ENCODE peak calls at places on chromosome 9, in six cellular contexts. N is Calu3, H is SK-N-SH, G is breast epithelium, J is ovary, Y is RWPE1. B is an unnamed sample.

GRCh38 chr9:4237748-4238511 is 61.9 kb downstream of the GLIS3 start:
- DNase-seq in N (no peak), H (no peak), G (no peak), Y (no peak), J (no peak), B (no peak)

GRCh38 chr9:108180511-108180910 is 675.3 kb downstream of the ACTL7B start:
- DNase-seq in N (no peak), J (no peak), Y (no peak), G (no peak), H (no peak), B (no peak)

GRCh38 chr9:89874351-89875321 is 269.8 kb downstream of the GADD45G start:
- DNase-seq in N (no peak), Y (no peak), H (peak), G (no peak), J (no peak), B (no peak)

GRCh38 chr9:101047848-101048402 is 19.4 kb downstream of the PLPPR1 start:
- DNase-seq in G (no peak), H (no peak), Y (peak), J (no peak), N (no peak), B (no peak)

GRCh38 chr9:129343697-129344375 is 165.8 kb upstream of the IER5L start:
- DNase-seq in Y (no peak), N (peak), J (peak), H (no peak), G (peak), B (no peak)

GRCh38 chr9:105138306-105138801 is 106.1 kb upstream of the SLC44A1 start:
- DNase-seq in H (no peak), N (peak), G (peak), Y (no peak), J (peak), B (no peak)

GRCh38 chr9:34957492-34958410 is at the start of gene PHF24:
- DNase-seq in J (no peak), N (peak), G (no peak), H (peak), Y (peak), B (peak)

GRCh38 chr9:104748359-104749031 is 1.0 kb downstream of the NIPSNAP3A start:
- DNase-seq in J (no peak), H (peak), N (no peak), Y (peak), G (no peak), B (no peak)

GRCh38 chr9:93601063-93601462 is 24.7 kb downstream of the PHF2 start:
- DNase-seq in Y (no peak), J (no peak), N (no peak), G (no peak), H (no peak), B (peak)

GRCh38 chr9:94920439-94920951 is 194.0 kb downstream of the AOPEP start:
- DNase-seq in Y (no peak), G (no peak), H (no peak), N (no peak), J (peak), B (peak)

GRCh38 chr9:89864257-89864656 is 259.4 kb downstream of the GADD45G start:
- DNase-seq in Y (no peak), N (no peak), G (no peak), H (no peak), J (no peak), B (no peak)

GRCh38 chr9:134631881-134632280 is 9.7 kb upstream of the COL5A1 start:
- DNase-seq in J (peak), H (no peak), Y (no peak), N (no peak), G (no peak), B (no peak)
- TF ChIP-seq CTCF in J (no peak), H (no peak), Y (no peak), N (no peak), G (no peak), B (no peak)

DNA sequence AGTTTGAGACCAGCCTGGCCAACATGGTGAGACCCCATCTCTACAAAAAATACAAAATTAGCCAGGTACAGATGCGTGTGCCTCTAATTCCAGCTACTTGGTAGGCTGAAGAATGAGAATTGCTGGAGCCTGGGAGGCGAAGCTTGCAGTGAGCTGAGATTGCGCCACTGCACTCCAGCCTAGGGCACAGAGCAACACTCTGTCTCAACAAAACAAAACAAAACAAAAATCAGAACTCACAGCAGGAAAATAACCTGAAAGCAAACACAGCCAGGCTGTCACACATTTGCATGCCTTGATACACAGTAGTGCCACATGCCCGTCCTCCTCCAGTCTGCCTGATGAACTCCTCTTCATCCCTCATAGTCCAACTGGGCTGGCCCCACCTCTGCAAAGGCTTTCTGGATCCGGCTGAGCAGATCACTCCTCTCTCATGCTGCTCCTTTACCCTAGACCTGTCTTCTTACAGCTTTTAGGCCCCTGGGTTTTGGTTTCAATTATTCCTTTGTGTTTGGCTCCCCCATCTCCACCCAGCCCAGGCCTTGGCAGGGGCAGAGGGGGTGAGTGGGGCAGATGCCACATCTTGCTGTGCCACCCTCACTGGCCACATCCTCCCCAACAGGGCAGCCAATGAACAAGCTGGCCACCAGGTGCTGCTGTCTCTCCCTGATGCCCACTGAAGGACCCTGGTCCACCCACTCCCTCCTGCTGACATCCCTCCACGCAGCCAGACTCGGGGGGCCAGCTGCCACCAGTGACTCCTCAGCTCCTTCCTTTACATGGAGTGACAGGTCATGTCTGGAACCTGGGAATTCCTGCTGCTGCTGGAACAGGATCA is 62.0 kb upstream of the GGTA1 start:
- DNase-seq in Y (no peak), N (no peak), J (no peak), H (peak), G (no peak), B (no peak)
- TF ChIP-seq CTCF in Y (no peak), N (no peak), J (no peak), H (peak), G (no peak), B (no peak)

DNA sequence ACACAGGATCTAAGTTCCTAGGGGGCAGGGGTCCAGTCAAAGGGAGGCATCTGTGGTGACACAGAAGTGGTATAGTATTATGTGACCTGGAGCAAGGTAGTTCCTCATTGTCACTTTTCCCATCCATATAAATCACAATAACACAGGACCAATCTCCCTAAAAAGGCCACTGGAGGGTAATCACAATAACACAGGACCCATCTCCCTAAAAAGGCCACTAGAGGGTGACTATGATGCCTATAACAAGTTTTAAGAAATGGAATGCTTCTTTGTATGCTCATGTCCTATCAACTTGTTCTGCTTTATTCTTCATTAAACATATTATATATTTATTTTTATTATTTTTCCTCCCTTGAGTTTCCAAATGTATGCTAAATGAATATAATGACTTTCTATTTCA is 254.6 kb downstream of the ASTN2 start:
- DNase-seq in N (no peak), H (no peak), G (no peak), J (no peak), Y (peak), B (no peak)
- TF ChIP-seq CTCF in N (no peak), H (no peak), G (no peak), J (no peak), Y (no peak), B (no peak)

DNA sequence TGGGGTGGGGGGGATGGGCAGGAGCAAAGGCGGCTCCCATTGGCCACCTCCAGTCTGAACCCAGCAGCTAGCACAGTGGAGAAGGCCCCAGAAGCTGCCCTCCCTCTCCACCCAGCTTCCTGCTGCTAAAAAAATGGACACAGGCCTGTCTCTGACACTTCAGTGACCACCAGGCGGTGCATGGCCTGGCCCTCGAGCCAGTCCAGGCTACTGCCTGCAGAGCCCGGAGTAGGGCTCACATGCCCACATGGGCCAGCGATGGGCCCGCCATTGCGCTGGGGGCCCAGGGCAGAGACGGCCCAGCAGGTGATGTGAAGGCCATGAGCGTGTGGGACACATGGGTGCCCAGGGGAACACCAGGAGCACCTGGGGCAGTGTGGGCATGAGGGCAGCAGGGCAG is 52.1 kb upstream of the NOTCH1 start:
- DNase-seq in H (no peak), N (no peak), G (no peak), Y (no peak), J (no peak), B (no peak)
- TF ChIP-seq CTCF in H (no peak), N (no peak), G (no peak), Y (no peak), J (no peak), B (no peak)